ENCODE peak calls at places on chromosome 11, in ten cellular contexts. O, Y, X, I, C, Z, E, H, G and F are unnamed samples.

GRCh38 chr11:45765107-45765668 is 39.8 kb upstream of the SLC35C1 start:
- DNase-seq in E (no peak), X (no peak), Y (no peak), C (no peak), Z (no peak), G (no peak), I (no peak), O (no peak), H (no peak), F (no peak)

GRCh38 chr11:60859616-60860250 is 4.0 kb upstream of the PTGDR2 start:
- DNase-seq in I (no peak), X (no peak), Z (no peak), O (no peak), G (no peak), Y (no peak), C (no peak), E (no peak), H (peak), F (no peak)

GRCh38 chr11:68341557-68342458 is 29.4 kb downstream of the LRP5 start:
- DNase-seq in X (no peak), O (no peak), Y (no peak), G (no peak), Z (no peak), C (no peak), I (no peak), E (no peak), H (no peak), F (no peak)

GRCh38 chr11:2205214-2205770 is 33.7 kb upstream of the TH start:
- DNase-seq in I (peak), X (no peak), O (no peak), E (no peak), Y (no peak), C (no peak), H (no peak), Z (no peak), G (peak), F (no peak)

GRCh38 chr11:115360186-115360824 is 143.9 kb downstream of the CADM1 start:
- DNase-seq in G (no peak), O (no peak), I (no peak), Z (peak), Y (no peak), X (no peak), C (peak), E (no peak), H (no peak), F (no peak)

GRCh38 chr11:6655020-6655789 is 404 bp downstream of the DCHS1 start:
- DNase-seq in H (no peak), C (no peak), I (peak), X (peak), O (no peak), Y (no peak), G (no peak), E (no peak), Z (no peak), F (peak)

GRCh38 chr11:5280582-5281102 is 10.9 kb upstream of the HBE1 start:
- DNase-seq in E (no peak), C (peak), H (peak), X (peak), G (no peak), Z (peak), O (peak), Y (peak), I (no peak), F (no peak)

GRCh38 chr11:110086892-110087309 is 6.3 kb upstream of the ZC3H12C start:
- DNase-seq in H (no peak), X (peak), G (no peak), O (peak), Z (peak), I (no peak), E (peak), C (peak), Y (no peak), F (no peak)

GRCh38 chr11:76445122-76446084 is 585 bp downstream of the EMSY start:
- DNase-seq in O (peak), C (peak), Z (peak), G (peak), H (peak), E (peak), X (peak), I (peak), Y (peak), F (peak)

GRCh38 chr11:78350646-78351165 is 66.9 kb downstream of the GAB2 start:
- DNase-seq in E (no peak), Y (no peak), C (peak), I (no peak), Z (peak), O (no peak), X (peak), H (no peak), G (no peak), F (no peak)

GRCh38 chr11:78290293-78291176 is 101.8 kb downstream of the USP35 start:
- DNase-seq in C (no peak), E (no peak), Y (no peak), O (peak), X (peak), G (no peak), I (no peak), Z (peak), H (no peak), F (no peak)

GRCh38 chr11:65599955-65600246 is 4.3 kb upstream of the KCNK7 start:
- DNase-seq in C (no peak), X (no peak), H (no peak), Y (no peak), I (no peak), G (no peak), E (no peak), Z (no peak), O (no peak), F (no peak)

GRCh38 chr11:111514216-111515031 is at the start of gene HOATZ:
- DNase-seq in G (no peak), H (no peak), E (no peak), I (peak), C (peak), Z (no peak), Y (no peak), X (no peak), O (no peak), F (peak)

DNA sequence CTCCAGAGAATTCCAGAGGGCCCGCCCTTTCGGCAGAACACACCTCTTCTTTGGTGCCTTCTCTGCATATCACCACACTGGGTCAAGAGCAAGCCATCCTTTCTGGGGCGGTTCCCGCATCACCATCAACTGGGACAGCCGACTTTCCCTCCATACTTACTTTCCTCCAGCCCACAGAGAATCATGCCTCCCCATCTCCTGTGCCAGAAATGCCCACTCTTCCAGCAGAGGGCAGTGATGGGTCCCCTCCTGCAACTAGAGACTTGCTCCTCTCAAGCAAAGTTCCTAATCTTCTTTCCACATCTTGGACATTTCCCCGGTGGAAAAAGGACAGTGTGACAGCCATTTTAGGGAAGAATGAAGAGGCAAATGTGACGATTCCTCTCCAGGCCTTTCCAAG is 157.7 kb downstream of the C11orf91 start:
- DNase-seq in Y (no peak), Z (peak), E (peak), X (peak), G (no peak), C (peak), I (no peak), H (peak), O (peak), F (peak)
- TF ChIP-seq CTCF in Y (no peak), Z (peak), E (peak), X (peak), G (no peak), C (peak), I (peak), H (peak), O (peak), F (peak)

DNA sequence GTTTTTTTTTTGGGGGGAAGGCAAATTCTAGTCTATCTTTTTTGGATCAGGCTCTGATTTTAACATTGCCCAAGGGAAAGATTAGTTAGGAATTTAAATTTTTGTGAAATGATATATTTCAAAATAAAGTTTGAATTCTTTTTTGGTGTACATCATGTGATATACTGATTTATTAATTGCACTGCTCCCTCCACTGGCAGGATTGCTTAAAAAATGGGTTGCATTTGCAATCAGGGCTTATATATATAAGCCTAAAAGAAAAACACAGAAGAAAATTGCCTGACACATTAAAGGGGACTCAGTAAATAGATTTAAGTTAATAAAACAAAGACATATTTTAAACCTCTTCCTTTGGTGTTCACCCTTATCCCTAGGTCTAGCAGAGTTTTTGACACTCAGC is 1.2 kb downstream of the DYNC2H1 start:
- DNase-seq in G (no peak), H (no peak), Z (peak), C (peak), Y (no peak), O (peak), E (no peak), I (no peak), X (peak), F (no peak)
- TF ChIP-seq CTCF in G (no peak), H (no peak), Z (peak), C (peak), Y (no peak), O (peak), E (no peak), I (peak), X (peak), F (no peak)

DNA sequence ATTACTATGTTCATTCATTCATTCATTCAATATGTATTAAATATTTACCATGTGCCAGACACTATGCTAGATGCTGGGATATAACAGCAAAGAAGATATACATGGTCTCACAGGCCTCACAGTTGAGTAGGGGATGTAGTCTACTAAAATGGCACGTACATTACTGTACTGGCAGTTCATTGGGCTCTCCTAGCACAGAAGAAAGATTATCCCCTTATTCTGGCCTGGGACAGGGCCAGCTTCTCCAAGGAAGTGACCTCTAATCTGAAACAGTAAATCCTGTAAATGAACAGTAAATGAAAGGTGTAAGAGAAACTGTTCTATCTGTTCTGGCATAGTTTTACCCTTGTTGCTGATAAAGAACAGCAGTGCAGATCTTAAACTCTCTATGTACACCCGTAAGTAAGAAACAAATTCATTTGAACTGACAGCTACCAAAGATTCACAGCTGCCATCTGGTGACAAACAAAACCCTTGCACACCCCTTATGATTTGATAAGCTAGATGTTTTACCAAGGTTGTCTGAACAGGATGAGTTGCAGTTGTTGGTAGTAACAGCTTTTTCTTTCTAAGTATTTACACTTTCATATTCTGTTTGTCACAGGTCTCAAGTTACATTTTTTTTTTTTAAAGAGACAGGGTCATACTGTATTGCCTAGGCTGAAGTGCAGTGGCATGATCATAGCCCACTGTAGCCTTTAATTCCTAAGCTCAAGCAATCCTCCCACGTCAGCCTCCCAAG is 263.1 kb downstream of the TMEM135 start:
- DNase-seq in E (peak), X (no peak), Z (peak), H (no peak), O (peak), C (no peak), Y (no peak), G (no peak), I (no peak), F (no peak)
- TF ChIP-seq CTCF in E (no peak), X (no peak), Z (no peak), H (no peak), O (no peak), C (no peak), Y (no peak), G (no peak), I (no peak), F (no peak)

DNA sequence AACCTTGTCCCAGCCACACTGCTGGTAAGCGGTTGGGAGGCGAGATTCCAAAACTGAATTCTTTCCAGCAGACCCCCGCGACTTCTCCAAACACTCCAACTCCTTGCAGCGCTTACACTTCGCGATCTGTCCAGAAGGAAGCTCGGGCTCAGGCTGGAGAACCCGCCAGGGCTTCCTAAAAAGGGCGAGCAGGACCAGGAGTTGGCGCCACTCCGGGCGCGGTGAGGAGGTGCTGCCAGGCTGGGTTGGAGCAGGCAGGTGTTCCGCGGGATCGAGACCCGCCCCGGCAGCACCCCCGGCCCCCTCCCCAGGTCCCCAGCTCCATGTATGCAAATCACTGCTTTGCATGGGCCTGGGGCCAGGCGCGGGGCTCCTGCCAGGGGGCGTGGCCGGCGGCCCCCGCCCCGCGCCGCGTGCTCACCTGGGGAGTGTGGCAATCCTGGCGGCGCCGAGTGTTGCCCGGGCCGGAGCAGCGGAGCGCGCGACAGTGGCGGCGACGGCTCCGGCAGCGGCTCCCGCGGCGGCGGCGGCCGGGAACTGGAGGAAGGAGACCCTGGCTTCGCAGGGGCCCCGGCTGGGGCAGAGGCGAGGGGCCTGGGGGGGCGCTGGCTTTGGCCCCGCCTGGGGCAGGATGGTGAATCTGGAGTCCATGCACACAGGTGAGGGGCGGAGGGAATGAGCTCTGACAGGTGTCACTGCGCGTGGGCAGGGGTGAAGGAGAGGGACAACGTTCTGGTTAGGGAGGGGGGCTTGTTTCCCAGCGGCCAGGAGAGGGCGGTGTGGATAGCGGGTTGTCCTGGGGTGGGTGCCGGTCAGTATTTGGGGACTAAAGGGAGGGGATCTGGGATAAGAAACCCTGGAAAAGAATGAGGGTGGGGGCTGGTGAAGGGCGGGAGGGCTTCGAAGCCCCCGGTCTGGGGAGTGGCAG is at the start of gene POU2F3:
- DNase-seq in X (no peak), E (no peak), Z (no peak), O (no peak), I (no peak), C (no peak), H (peak), G (no peak), Y (no peak), F (no peak)
- TF ChIP-seq CTCF in X (no peak), E (no peak), Z (no peak), O (no peak), I (peak), C (no peak), H (no peak), G (no peak), Y (no peak), F (peak)

GRCh38 chr11:121870202-121871045 is 245.6 kb downstream of the BLID start:
- DNase-seq in O (no peak), X (peak), C (peak), H (no peak), Z (no peak), E (no peak), G (no peak), Y (peak), I (no peak), F (no peak)
- TF ChIP-seq CTCF in O (no peak), X (peak), C (no peak), H (no peak), Z (no peak), E (no peak), G (peak), Y (no peak), I (no peak), F (no peak)

DNA sequence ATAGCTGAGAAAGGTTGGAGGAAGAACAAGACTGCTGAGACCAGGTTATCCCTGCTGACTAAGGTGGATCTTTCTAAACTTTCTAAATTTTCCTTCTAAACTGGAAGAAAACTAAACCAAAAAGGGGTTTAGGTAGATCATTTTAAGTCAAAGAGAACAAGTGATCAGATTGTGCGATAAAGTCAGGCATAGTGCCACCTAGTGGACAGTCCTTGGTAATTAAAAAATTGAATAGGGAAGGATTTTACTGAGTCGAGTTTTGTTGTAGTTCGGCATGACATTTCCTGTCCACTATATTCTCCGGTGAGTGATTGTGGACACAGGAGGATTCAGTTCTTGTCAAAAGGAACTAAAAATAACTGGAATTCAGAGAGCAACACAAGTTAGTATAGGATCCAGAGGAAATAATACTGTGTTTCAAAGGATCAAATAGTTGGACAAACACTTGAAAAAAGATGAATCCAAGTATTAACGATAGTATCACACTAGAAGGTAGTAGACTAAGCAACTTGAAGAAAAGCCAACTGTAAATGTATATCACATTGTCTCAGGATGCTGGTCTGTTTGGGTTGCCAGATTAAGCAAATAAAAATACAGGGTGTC is 1236.4 kb downstream of the FAM181B start:
- DNase-seq in X (peak), Y (no peak), O (peak), C (peak), H (no peak), E (no peak), I (no peak), Z (peak), G (no peak), F (no peak)
- TF ChIP-seq CTCF in X (peak), Y (peak), O (peak), C (no peak), H (peak), E (peak), I (peak), Z (peak), G (peak), F (peak)

GRCh38 chr11:108587109-108587508 is 6.5 kb downstream of the EXPH5 start:
- DNase-seq in H (no peak), O (no peak), X (no peak), I (no peak), Z (no peak), G (no peak), Y (no peak), C (no peak), E (no peak), F (no peak)

GRCh38 chr11:108589136-108589535 is 4.4 kb downstream of the EXPH5 start:
- DNase-seq in X (no peak), G (no peak), O (no peak), Y (no peak), C (no peak), E (no peak), I (no peak), H (no peak), Z (no peak), F (no peak)

GRCh38 chr11:108586600-108586999 is 7.0 kb downstream of the EXPH5 start:
- DNase-seq in E (no peak), I (no peak), Y (no peak), Z (no peak), X (no peak), C (no peak), O (peak), G (no peak), H (no peak), F (no peak)

GRCh38 chr11:108584973-108585372 is 8.6 kb downstream of the EXPH5 start:
- DNase-seq in G (no peak), Z (no peak), H (no peak), Y (no peak), C (no peak), E (no peak), O (no peak), I (no peak), X (no peak), F (no peak)

DNA sequence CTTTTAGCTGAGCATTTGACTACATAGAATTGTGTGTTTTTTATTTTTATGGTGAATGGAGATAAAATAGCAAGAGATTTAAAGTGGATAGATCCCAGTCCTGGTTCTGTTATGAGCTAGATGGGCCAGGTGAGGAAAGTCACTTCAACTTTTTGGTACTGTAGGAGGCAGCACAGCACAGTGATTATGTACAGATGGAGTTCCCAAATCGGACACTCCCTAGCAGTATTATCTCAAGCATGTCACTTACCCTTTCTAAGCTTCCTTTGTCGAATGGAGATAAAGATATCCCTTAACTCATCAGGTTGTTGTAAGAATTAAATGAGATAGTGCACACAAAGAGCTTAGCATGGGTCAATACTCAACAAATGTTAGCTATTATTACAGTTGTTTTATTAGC is 5.3 kb downstream of the EXPH5 start:
- DNase-seq in Z (no peak), Y (no peak), C (no peak), H (no peak), E (no peak), O (no peak), X (no peak), G (no peak), I (no peak), F (no peak)
- TF ChIP-seq CTCF in Z (no peak), Y (no peak), C (no peak), H (no peak), E (no peak), O (no peak), X (no peak), G (no peak), I (no peak), F (no peak)

GRCh38 chr11:83410605-83411565 is 124.7 kb upstream of the CCDC90B start:
- DNase-seq in C (no peak), Z (no peak), X (no peak), O (no peak), I (no peak), H (peak), Y (no peak), G (no peak), E (no peak), F (no peak)
- TF ChIP-seq CTCF in C (no peak), Z (no peak), X (no peak), O (no peak), I (no peak), H (no peak), Y (no peak), G (no peak), E (no peak), F (no peak)